ENCODE peak calls at places on chromosomes 12 and 14, in five cellular contexts. K is H1, E is K562, C is GM12878, I is HepG2. N is an unnamed sample.

GRCh38 chr14:63670692-63671091 is 29.0 kb upstream of the WDR89 start:
- DNase-seq in E (no peak), K (no peak), I (no peak), C (no peak), N (no peak)

GRCh38 chr14:27391331-27391730 is 793.5 kb upstream of the NOVA1 start:
- DNase-seq in C (no peak), I (no peak), E (no peak), K (no peak), N (no peak)

GRCh38 chr12:55829967-55830600 is 697 bp upstream of the DNAJC14 start:
- DNase-seq in E (peak; percentile 53), C (no peak), I (no peak), K (peak; percentile 84), N (peak; percentile 47)

GRCh38 chr12:46915861-46916260 is 90.1 kb upstream of the SLC38A4 start:
- DNase-seq in C (no peak), I (no peak), E (no peak), K (no peak), N (no peak)

GRCh38 chr14:90518941-90519256 is 122.1 kb downstream of the CALM1 start:
- DNase-seq in I (peak; percentile 53), K (peak; percentile 91), C (no peak), E (peak; percentile 65), N (peak; percentile 79)

GRCh38 chr12:72390146-72390545 is 118.0 kb downstream of the TRHDE start:
- DNase-seq in K (no peak), I (no peak), C (no peak), E (no peak), N (no peak)

GRCh38 chr12:97805086-97805485 is 342.5 kb downstream of the RMST start:
- DNase-seq in E (no peak), C (no peak), K (no peak), I (no peak), N (no peak)

GRCh38 chr14:97138801-97139200 is 341.6 kb downstream of the VRK1 start:
- DNase-seq in K (no peak), I (no peak), E (peak; percentile 4), C (no peak), N (no peak)

GRCh38 chr12:71475280-71475679 is 35.7 kb downstream of the LGR5 start:
- DNase-seq in C (no peak), I (no peak), E (no peak), K (no peak), N (no peak)

GRCh38 chr12:80161612-80162011 is 62.3 kb downstream of the OTOGL start:
- DNase-seq in I (no peak), C (no peak), E (no peak), K (no peak), N (no peak)

GRCh38 chr12:103800252-103800771 is 40.7 kb downstream of the NT5DC3 start:
- DNase-seq in C (no peak), E (peak; percentile 64), I (peak; percentile 47), K (no peak), N (no peak)

GRCh38 chr14:24353551-24354529 is 14.0 kb upstream of the RIPK3 start:
- DNase-seq in C (no peak), K (no peak), I (peak; percentile 72), E (no peak), N (no peak)

GRCh38 chr14:90866822-90867221 is 50.6 kb upstream of the TTC7B start:
- DNase-seq in C (no peak), E (no peak), I (no peak), K (no peak), N (no peak)

GRCh38 chr12:62731378-62731710 is 203.6 kb downstream of the PPM1H start:
- DNase-seq in I (no peak), K (no peak), E (no peak), C (no peak), N (no peak)

GRCh38 chr12:108380382-108380781 is 41.3 kb upstream of the CMKLR1 start:
- DNase-seq in E (no peak), K (no peak), I (no peak), C (no peak), N (no peak)

GRCh38 chr14:71108398-71109114 is 201.3 kb downstream of the PCNX1 start:
- DNase-seq in I (no peak), E (no peak), C (no peak), K (no peak), N (no peak)

GRCh38 chr14:77903233-77903632 is 103.3 kb downstream of the ADCK1 start:
- DNase-seq in C (no peak), I (no peak), K (no peak), E (no peak), N (no peak)

GRCh38 chr14:68563256-68564131 is 229.4 kb downstream of the ZFP36L1 start:
- DNase-seq in K (no peak), E (no peak), I (peak; percentile 61), C (no peak), N (no peak)

GRCh38 chr12:59651230-59651920 is 55.5 kb downstream of the SLC16A7 start:
- DNase-seq in K (no peak), I (peak; percentile 9), E (no peak), C (no peak), N (no peak)

GRCh38 chr12:49233842-49234526 is 30.9 kb upstream of the TUBA1C start:
- DNase-seq in K (no peak), C (peak; percentile 35), E (peak; percentile 87), I (no peak), N (no peak)

GRCh38 chr12:121128908-121129704 is 3.6 kb upstream of the P2RX7 start:
- DNase-seq in E (peak; percentile 88), C (peak; percentile 99), K (peak; percentile 53), I (peak; percentile 78), N (peak; percentile 52)

GRCh38 chr12:48106574-48107251 is 834 bp upstream of the SENP1 start:
- DNase-seq in C (no peak), E (no peak), I (no peak), K (no peak), N (no peak)

GRCh38 chr14:96053600-96054381 is 14.6 kb downstream of the C14orf132 start:
- DNase-seq in C (no peak), I (no peak), K (peak; percentile 35), E (no peak), N (no peak)

GRCh38 chr14:91327661-91328312 is 83.3 kb upstream of the GPR68 start:
- DNase-seq in C (no peak), E (no peak), K (no peak), I (no peak), N (no peak)

GRCh38 chr12:42589465-42590323 is at the start of gene PRICKLE1:
- DNase-seq in I (no peak), C (no peak), K (peak; percentile 70), E (peak; percentile 31), N (peak; percentile 50)

GRCh38 chr12:124761876-124762275 is 101.8 kb downstream of the SCARB1 start:
- DNase-seq in K (no peak), I (no peak), E (no peak), C (no peak), N (no peak)

GRCh38 chr12:54163147-54163546 is 25.6 kb downstream of the SMUG1 start:
- DNase-seq in K (no peak), C (no peak), I (no peak), E (no peak), N (no peak)

GRCh38 chr12:78863482-78864427 is 819 bp upstream of the SYT1 start:
- DNase-seq in E (no peak), C (no peak), K (peak; percentile 86), I (no peak), N (peak; percentile 81)

GRCh38 chr14:29216774-29217232 is 450.2 kb downstream of the FOXG1 start:
- DNase-seq in C (no peak), K (no peak), I (no peak), E (no peak), N (no peak)

GRCh38 chr12:45192041-45192695 is 23.7 kb upstream of the ANO6 start:
- DNase-seq in E (peak; percentile 48), K (no peak), C (no peak), I (peak; percentile 94), N (no peak)
- TF ChIP-seq ATF2 in E (no peak), K (no peak), C (no peak), I (no peak), N (no peak)

GRCh38 chr12:89671469-89671868 is 37.2 kb downstream of the ATP2B1 start:
- DNase-seq in C (no peak), K (no peak), I (no peak), E (no peak), N (no peak)
- TF ChIP-seq ATF2 in C (no peak), K (no peak), I (no peak), E (no peak), N (no peak)

DNA sequence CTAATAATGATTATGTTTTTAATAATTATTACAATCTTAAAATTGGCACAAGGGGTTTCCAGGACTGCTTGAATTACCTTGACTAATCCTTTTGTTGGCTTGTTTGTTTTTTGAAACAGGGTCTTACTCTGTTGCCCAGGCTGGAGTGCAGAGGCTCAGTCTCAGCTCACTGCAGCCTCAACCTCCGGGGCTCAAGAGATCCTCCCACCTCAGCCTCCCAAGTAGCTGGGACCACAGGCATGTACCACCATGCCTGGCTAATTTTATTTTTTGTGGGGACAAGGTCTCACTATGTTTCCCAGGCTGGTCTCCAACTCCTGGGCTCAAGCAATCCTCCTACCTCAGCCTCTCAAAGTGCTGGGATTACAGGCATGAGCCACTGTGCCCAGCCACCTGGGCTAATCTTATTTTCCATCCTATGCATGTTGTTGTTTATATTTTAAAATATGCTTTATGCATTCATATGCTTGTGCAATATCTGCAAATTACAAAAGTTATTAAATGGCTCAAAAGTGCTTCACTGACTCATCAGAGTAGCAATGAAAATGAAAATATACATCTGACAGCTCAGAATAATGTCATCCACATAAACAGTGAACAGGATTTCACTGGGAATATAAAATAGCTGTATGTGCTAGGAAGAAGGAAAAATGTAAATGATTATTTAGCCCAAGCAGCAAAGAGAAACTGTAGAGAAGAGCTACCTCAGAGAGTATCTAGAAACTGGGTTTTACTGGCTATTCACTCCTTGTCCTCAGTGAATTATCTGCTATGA is 24.8 kb upstream of the PLEKHG6 start:
- DNase-seq in E (no peak), C (no peak), I (no peak), K (no peak), N (no peak)
- TF ChIP-seq ATF2 in E (no peak), C (no peak), I (no peak), K (no peak), N (no peak)

GRCh38 chr12:1284611-1285010 is 293.6 kb downstream of the ERC1 start:
- DNase-seq in K (no peak), C (no peak), E (no peak), I (no peak), N (no peak)

GRCh38 chr12:1293901-1294300 is 300.5 kb downstream of the FBXL14 start:
- DNase-seq in C (no peak), E (no peak), I (no peak), K (no peak), N (no peak)

GRCh38 chr12:1287446-1287975 is 296.5 kb downstream of the ERC1 start:
- DNase-seq in C (no peak), I (no peak), K (no peak), E (no peak), N (no peak)

DNA sequence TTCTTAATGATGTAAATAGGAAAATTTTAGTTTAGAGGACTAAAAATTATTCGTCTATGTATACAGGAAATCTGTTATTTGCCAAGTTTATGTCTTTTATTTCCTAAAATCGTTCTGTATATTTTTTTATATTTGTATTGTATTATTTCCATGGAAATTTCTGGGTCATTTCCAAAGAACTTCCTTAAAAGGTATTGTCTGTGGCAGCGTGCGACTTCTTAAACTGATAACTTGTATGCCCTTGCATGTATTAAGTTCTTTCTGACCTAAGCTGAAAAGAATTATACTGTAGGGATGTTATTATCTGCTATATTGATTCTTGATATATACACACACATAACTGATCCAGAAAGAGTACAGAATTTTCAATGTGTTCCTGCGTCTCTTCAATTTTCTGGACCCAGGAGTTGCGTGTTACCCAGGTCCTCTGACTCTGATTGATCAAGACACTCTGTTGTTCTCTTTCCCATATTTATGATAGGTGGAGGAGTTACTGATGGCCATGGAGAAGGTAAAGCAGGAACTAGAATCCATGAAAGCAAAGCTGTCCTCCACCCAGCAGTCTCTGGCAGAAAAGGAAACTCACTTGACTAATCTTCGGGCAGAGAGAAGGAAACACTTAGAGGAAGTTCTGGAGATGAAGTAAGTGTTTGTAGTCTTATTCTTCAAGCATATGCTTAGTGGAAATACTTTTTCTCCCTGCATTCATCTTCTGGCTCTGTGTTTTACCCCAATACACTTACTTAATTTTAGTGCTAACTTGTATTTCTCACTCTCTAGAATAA is 298.5 kb downstream of the ERC1 start:
- DNase-seq in K (no peak), C (no peak), E (no peak), I (no peak), N (no peak)
- TF ChIP-seq ATF2 in K (no peak), C (no peak), E (no peak), I (no peak), N (no peak)